ENCODE peak calls at places on chromosome X, in four cellular contexts. T is HFF-Myc; I is activated CD8-positive, alpha-beta memory T cell treated with anti-CD3 and anti-CD28 coated beads, Interleukin-2, amount 50 U/mL, for 4 hours; R is A549. E is an unnamed sample.

GRCh38 chrX:638482-639131 is 8.0 kb downstream of the SHOX start:
- DNase-seq in T (no peak), R (no peak), I (no peak), E (no peak)

GRCh38 chrX:151801980-151802379 is 67.4 kb downstream of the CNGA2 start:
- DNase-seq in T (no peak), R (peak; percentile 30), I (no peak), E (no peak)

GRCh38 chrX:7316887-7317286 is 168.9 kb upstream of the PUDP start:
- DNase-seq in I (no peak), T (no peak), R (no peak), E (no peak)

GRCh38 chrX:46758163-46758955 is 559 bp downstream of the SLC9A7 start:
- DNase-seq in R (peak; percentile 35), I (peak; percentile 21), T (no peak), E (no peak)

GRCh38 chrX:14354541-14354940 is 174.8 kb upstream of the GLRA2 start:
- DNase-seq in R (no peak), T (no peak), I (no peak), E (no peak)

GRCh38 chrX:57445046-57445445 is 146.8 kb upstream of the ZXDB start:
- DNase-seq in R (peak; percentile 1), T (no peak), I (no peak), E (no peak)

GRCh38 chrX:115362334-115363095 is 73.0 kb downstream of the LUZP4 start:
- DNase-seq in T (no peak), I (no peak), R (no peak), E (no peak)

GRCh38 chrX:2965965-2966364 is 36.8 kb upstream of the ARSD start:
- DNase-seq in T (no peak), I (no peak), R (no peak), E (no peak)

GRCh38 chrX:140318306-140318705 is 186.6 kb downstream of the SOX3 start:
- DNase-seq in I (no peak), T (no peak), R (no peak), E (no peak)

GRCh38 chrX:9928083-9928482 is 39.1 kb upstream of the CLDN34 start:
- DNase-seq in R (no peak), T (no peak), I (no peak), E (peak; percentile 44)

GRCh38 chrX:12771445-12772069 is 19.7 kb upstream of the PRPS2 start:
- DNase-seq in T (peak; percentile 7), I (peak; percentile 61), R (peak; percentile 73), E (no peak)

GRCh38 chrX:38494239-38494823 is 67.0 kb upstream of the TSPAN7 start:
- DNase-seq in T (no peak), I (no peak), R (no peak), E (no peak)

GRCh38 chrX:989959-990510 is 222.4 kb downstream of the CRLF2 start:
- DNase-seq in T (peak; percentile 91), I (peak; percentile 69), R (peak; percentile 99), E (peak; percentile 5)

GRCh38 chrX:136336623-136337022 is 35.9 kb downstream of the ADGRG4 start:
- DNase-seq in R (peak; percentile 1), I (no peak), T (no peak), E (no peak)

GRCh38 chrX:18542131-18542530 is 116.7 kb downstream of the CDKL5 start:
- DNase-seq in T (no peak), R (no peak), I (no peak), E (no peak)

GRCh38 chrX:49037883-49038475 is 5.2 kb downstream of the TFE3 start:
- DNase-seq in T (no peak), R (peak; percentile 60), I (no peak), E (no peak)

GRCh38 chrX:103215037-103215767 is at the start of gene BEX4:
- DNase-seq in I (peak; percentile 82), R (peak; percentile 44), T (peak; percentile 29), E (peak; percentile 79)

GRCh38 chrX:13647709-13648212 is 5.2 kb upstream of the TCEANC start:
- DNase-seq in T (no peak), I (peak; percentile 55), R (peak; percentile 16), E (no peak)

E was measured in hypothalamus.